ENCODE peak calls at places on chromosomes 12 and 14, in eight cellular contexts. One of them, this sample, is unnamed.
A peak's percentile ranks its signal among the peaks of the same experiment; 100 is the strongest.

GRCh38 chr14:104774453-104775072 is 21.0 kb downstream of the AKT1 start:
- DNase-seq in fibroblast of lung: no peak
- DNase-seq in endothelial cell: no peak
- DNase-seq in GM06990: no peak
- DNase-seq in CD4-positive, alpha-beta T cell: no peak
- DNase-seq in prostate gland: peak; percentile 81
- DNase-seq in HFF-Myc: no peak
- DNase-seq in pancreas: peak; percentile 80
- DNase-seq in this sample: peak; percentile 55

GRCh38 chr12:63348544-63348943 is 197.5 kb upstream of the AVPR1A start:
- DNase-seq in fibroblast of lung: no peak
- DNase-seq in endothelial cell: no peak
- DNase-seq in GM06990: no peak
- DNase-seq in CD4-positive, alpha-beta T cell: no peak
- DNase-seq in prostate gland: no peak
- DNase-seq in HFF-Myc: no peak
- DNase-seq in pancreas: no peak
- DNase-seq in this sample: no peak

GRCh38 chr14:39247256-39247655 is 13.5 kb downstream of the MIA2 start:
- DNase-seq in fibroblast of lung: peak; percentile 92
- DNase-seq in endothelial cell: no peak
- DNase-seq in GM06990: no peak
- DNase-seq in CD4-positive, alpha-beta T cell: no peak
- DNase-seq in prostate gland: no peak
- DNase-seq in HFF-Myc: no peak
- DNase-seq in pancreas: no peak
- DNase-seq in this sample: no peak

GRCh38 chr12:62767946-62768345 is 167.0 kb downstream of the PPM1H start:
- DNase-seq in fibroblast of lung: peak; percentile 52
- DNase-seq in endothelial cell: no peak
- DNase-seq in GM06990: no peak
- DNase-seq in CD4-positive, alpha-beta T cell: no peak
- DNase-seq in prostate gland: no peak
- DNase-seq in HFF-Myc: no peak
- DNase-seq in pancreas: no peak
- DNase-seq in this sample: no peak

GRCh38 chr14:80942158-80942738 is 710 bp upstream of the CEP128 start:
- DNase-seq in fibroblast of lung: no peak
- DNase-seq in endothelial cell: no peak
- DNase-seq in GM06990: no peak
- DNase-seq in CD4-positive, alpha-beta T cell: no peak
- DNase-seq in prostate gland: no peak
- DNase-seq in HFF-Myc: no peak
- DNase-seq in pancreas: no peak
- DNase-seq in this sample: no peak

GRCh38 chr14:59254911-59255545 is 66.6 kb downstream of the DAAM1 start:
- DNase-seq in fibroblast of lung: peak; percentile 76
- DNase-seq in endothelial cell: no peak
- DNase-seq in GM06990: no peak
- DNase-seq in CD4-positive, alpha-beta T cell: no peak
- DNase-seq in prostate gland: no peak
- DNase-seq in HFF-Myc: no peak
- DNase-seq in pancreas: no peak
- DNase-seq in this sample: no peak

GRCh38 chr12:87704374-87704773 is 324.8 kb downstream of the C12orf50 start:
- DNase-seq in fibroblast of lung: no peak
- DNase-seq in endothelial cell: no peak
- DNase-seq in GM06990: no peak
- DNase-seq in CD4-positive, alpha-beta T cell: no peak
- DNase-seq in prostate gland: no peak
- DNase-seq in HFF-Myc: no peak
- DNase-seq in pancreas: no peak
- DNase-seq in this sample: no peak

GRCh38 chr12:39357046-39357445 is 85.9 kb downstream of the KIF21A start:
- DNase-seq in fibroblast of lung: no peak
- DNase-seq in endothelial cell: no peak
- DNase-seq in GM06990: no peak
- DNase-seq in CD4-positive, alpha-beta T cell: no peak
- DNase-seq in prostate gland: no peak
- DNase-seq in HFF-Myc: no peak
- DNase-seq in pancreas: no peak
- DNase-seq in this sample: no peak

GRCh38 chr12:46378530-46378929 is 6.0 kb upstream of the SLC38A2 start:
- DNase-seq in fibroblast of lung: no peak
- DNase-seq in endothelial cell: no peak
- DNase-seq in GM06990: no peak
- DNase-seq in CD4-positive, alpha-beta T cell: no peak
- DNase-seq in prostate gland: no peak
- DNase-seq in HFF-Myc: no peak
- DNase-seq in pancreas: no peak
- DNase-seq in this sample: no peak

GRCh38 chr12:117587646-117588287 is 226.3 kb upstream of the NOS1 start:
- DNase-seq in fibroblast of lung: peak; percentile 9
- DNase-seq in endothelial cell: peak; percentile 73
- DNase-seq in GM06990: no peak
- DNase-seq in CD4-positive, alpha-beta T cell: no peak
- DNase-seq in prostate gland: peak; percentile 50
- DNase-seq in HFF-Myc: no peak
- DNase-seq in pancreas: peak; percentile 17
- DNase-seq in this sample: peak; percentile 41

GRCh38 chr14:21136024-21136423 is 19.8 kb downstream of the OR5AU1 start:
- DNase-seq in fibroblast of lung: peak; percentile 11
- DNase-seq in endothelial cell: no peak
- DNase-seq in GM06990: no peak
- DNase-seq in CD4-positive, alpha-beta T cell: no peak
- DNase-seq in prostate gland: no peak
- DNase-seq in HFF-Myc: no peak
- DNase-seq in pancreas: no peak
- DNase-seq in this sample: no peak

GRCh38 chr12:123896786-123897185 is 75.8 kb downstream of the CCDC92 start:
- DNase-seq in fibroblast of lung: no peak
- DNase-seq in endothelial cell: no peak
- DNase-seq in GM06990: no peak
- DNase-seq in CD4-positive, alpha-beta T cell: no peak
- DNase-seq in prostate gland: no peak
- DNase-seq in HFF-Myc: peak; percentile 44
- DNase-seq in pancreas: no peak
- DNase-seq in this sample: no peak

GRCh38 chr14:77458249-77458950 is 507 bp downstream of the AHSA1 start:
- DNase-seq in fibroblast of lung: peak; percentile 36
- DNase-seq in endothelial cell: peak; percentile 31
- DNase-seq in GM06990: no peak
- DNase-seq in CD4-positive, alpha-beta T cell: no peak
- DNase-seq in prostate gland: peak; percentile 7
- DNase-seq in HFF-Myc: no peak
- DNase-seq in pancreas: peak; percentile 14
- DNase-seq in this sample: no peak

DNA sequence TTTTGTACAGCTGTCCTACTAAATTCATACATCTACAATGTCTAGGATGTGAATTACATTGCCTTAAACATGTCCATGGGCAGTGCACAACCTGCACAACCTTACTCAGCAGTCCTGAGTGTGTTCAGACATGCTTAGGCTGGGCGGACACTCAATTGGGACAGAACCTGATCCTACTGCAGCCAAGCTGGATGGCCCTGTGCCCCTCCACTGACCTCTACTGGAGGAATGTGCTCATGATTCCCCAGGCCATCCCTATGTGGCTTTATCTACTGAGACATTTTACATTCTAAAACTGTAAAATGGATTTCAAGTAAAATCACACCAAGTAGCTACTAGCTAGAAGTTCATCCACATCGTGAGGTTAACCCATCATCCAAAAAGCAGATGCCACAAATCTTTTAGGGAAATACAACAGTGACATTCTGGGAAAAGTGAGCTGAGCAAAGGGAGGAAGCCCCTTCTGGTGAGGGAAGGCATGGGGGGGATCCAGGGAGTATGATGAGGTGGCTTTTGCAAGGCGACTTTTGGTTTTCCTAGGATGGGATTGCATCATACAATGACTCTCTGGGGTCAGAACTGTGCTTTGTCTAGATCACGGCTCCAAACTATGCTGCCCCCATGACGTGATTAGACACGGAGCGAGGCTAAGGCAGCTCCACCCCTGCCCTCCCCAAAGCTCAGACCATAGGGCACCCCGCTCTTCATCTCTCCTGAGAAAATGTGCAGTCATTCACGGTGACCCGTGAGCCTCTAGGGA is 911.7 kb upstream of the TMEM132C start:
- DNase-seq in fibroblast of lung: peak; percentile 11
- DNase-seq in endothelial cell: no peak
- DNase-seq in GM06990: no peak
- DNase-seq in CD4-positive, alpha-beta T cell: no peak
- DNase-seq in prostate gland: no peak
- DNase-seq in HFF-Myc: no peak
- DNase-seq in pancreas: no peak
- DNase-seq in this sample: no peak
- TF ChIP-seq CTCF in fibroblast of lung: no peak
- TF ChIP-seq CTCF in endothelial cell: no peak
- TF ChIP-seq CTCF in GM06990: peak; percentile 33
- TF ChIP-seq CTCF in CD4-positive, alpha-beta T cell: no peak
- TF ChIP-seq CTCF in prostate gland: no peak
- TF ChIP-seq CTCF in HFF-Myc: peak; percentile 41
- TF ChIP-seq CTCF in pancreas: no peak
- TF ChIP-seq CTCF in this sample: no peak

DNA sequence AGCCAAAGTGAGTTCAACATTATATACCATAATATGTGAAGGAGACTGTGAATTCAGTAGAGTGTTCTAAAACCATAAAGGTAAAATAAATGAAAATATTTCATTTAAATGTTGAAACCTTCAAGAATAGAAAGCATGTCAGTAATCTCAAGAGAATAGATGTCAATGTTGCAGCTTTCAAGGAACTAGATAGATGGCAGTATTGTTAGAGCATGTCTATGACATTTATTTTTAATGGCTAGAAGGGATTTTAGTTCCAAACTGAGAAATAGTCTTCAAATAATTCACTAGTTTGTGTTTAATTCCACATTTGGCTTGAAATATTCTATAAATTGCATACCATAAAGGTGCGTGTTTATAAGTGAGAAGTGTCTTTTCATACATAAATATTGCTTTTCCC is 326.5 kb downstream of the FLRT2 start:
- DNase-seq in fibroblast of lung: no peak
- DNase-seq in endothelial cell: no peak
- DNase-seq in GM06990: no peak
- DNase-seq in CD4-positive, alpha-beta T cell: no peak
- DNase-seq in prostate gland: no peak
- DNase-seq in HFF-Myc: no peak
- DNase-seq in pancreas: no peak
- DNase-seq in this sample: no peak
- TF ChIP-seq CTCF in fibroblast of lung: peak; percentile 44
- TF ChIP-seq CTCF in endothelial cell: no peak
- TF ChIP-seq CTCF in GM06990: no peak
- TF ChIP-seq CTCF in CD4-positive, alpha-beta T cell: no peak
- TF ChIP-seq CTCF in prostate gland: no peak
- TF ChIP-seq CTCF in HFF-Myc: no peak
- TF ChIP-seq CTCF in pancreas: no peak
- TF ChIP-seq CTCF in this sample: no peak

GRCh38 chr12:108610336-108610815 is 12.5 kb upstream of the TMEM119 start:
- DNase-seq in fibroblast of lung: no peak
- DNase-seq in endothelial cell: no peak
- DNase-seq in GM06990: no peak
- DNase-seq in CD4-positive, alpha-beta T cell: no peak
- DNase-seq in prostate gland: no peak
- DNase-seq in HFF-Myc: no peak
- DNase-seq in pancreas: no peak
- DNase-seq in this sample: peak; percentile 11

GRCh38 chr12:108612788-108613282 is 15.0 kb upstream of the TMEM119 start:
- DNase-seq in fibroblast of lung: peak; percentile 47
- DNase-seq in endothelial cell: no peak
- DNase-seq in GM06990: no peak
- DNase-seq in CD4-positive, alpha-beta T cell: no peak
- DNase-seq in prostate gland: no peak
- DNase-seq in HFF-Myc: no peak
- DNase-seq in pancreas: no peak
- DNase-seq in this sample: peak; percentile 36

GRCh38 chr12:108610856-108611605 is 13.1 kb upstream of the TMEM119 start:
- DNase-seq in fibroblast of lung: no peak
- DNase-seq in endothelial cell: no peak
- DNase-seq in GM06990: no peak
- DNase-seq in CD4-positive, alpha-beta T cell: no peak
- DNase-seq in prostate gland: no peak
- DNase-seq in HFF-Myc: no peak
- DNase-seq in pancreas: no peak
- DNase-seq in this sample: no peak

GRCh38 chr12:108613548-108613947 is 15.7 kb upstream of the TMEM119 start:
- DNase-seq in fibroblast of lung: no peak
- DNase-seq in endothelial cell: no peak
- DNase-seq in GM06990: no peak
- DNase-seq in CD4-positive, alpha-beta T cell: no peak
- DNase-seq in prostate gland: no peak
- DNase-seq in HFF-Myc: no peak
- DNase-seq in pancreas: no peak
- DNase-seq in this sample: peak; percentile 55

GRCh38 chr12:108611884-108612415 is 14.1 kb upstream of the TMEM119 start:
- DNase-seq in fibroblast of lung: peak; percentile 97
- DNase-seq in endothelial cell: peak; percentile 68
- DNase-seq in GM06990: no peak
- DNase-seq in CD4-positive, alpha-beta T cell: peak; percentile 32
- DNase-seq in prostate gland: no peak
- DNase-seq in HFF-Myc: no peak
- DNase-seq in pancreas: no peak
- DNase-seq in this sample: no peak
- TF ChIP-seq CTCF in fibroblast of lung: peak; percentile 53
- TF ChIP-seq CTCF in endothelial cell: peak; percentile 65
- TF ChIP-seq CTCF in GM06990: peak; percentile 39
- TF ChIP-seq CTCF in CD4-positive, alpha-beta T cell: peak; percentile 55
- TF ChIP-seq CTCF in prostate gland: no peak
- TF ChIP-seq CTCF in HFF-Myc: peak; percentile 65
- TF ChIP-seq CTCF in pancreas: no peak
- TF ChIP-seq CTCF in this sample: peak; percentile 37

GRCh38 chr12:65305346-65305950 is 27.0 kb downstream of the MSRB3 start:
- DNase-seq in fibroblast of lung: no peak
- DNase-seq in endothelial cell: no peak
- DNase-seq in GM06990: no peak
- DNase-seq in CD4-positive, alpha-beta T cell: no peak
- DNase-seq in prostate gland: no peak
- DNase-seq in HFF-Myc: no peak
- DNase-seq in pancreas: no peak
- DNase-seq in this sample: no peak

GRCh38 chr12:65300067-65300466 is 21.6 kb downstream of the MSRB3 start:
- DNase-seq in fibroblast of lung: no peak
- DNase-seq in endothelial cell: no peak
- DNase-seq in GM06990: no peak
- DNase-seq in CD4-positive, alpha-beta T cell: no peak
- DNase-seq in prostate gland: no peak
- DNase-seq in HFF-Myc: no peak
- DNase-seq in pancreas: no peak
- DNase-seq in this sample: no peak

GRCh38 chr12:65302891-65303290 is 24.4 kb downstream of the MSRB3 start:
- DNase-seq in fibroblast of lung: no peak
- DNase-seq in endothelial cell: no peak
- DNase-seq in GM06990: no peak
- DNase-seq in CD4-positive, alpha-beta T cell: no peak
- DNase-seq in prostate gland: no peak
- DNase-seq in HFF-Myc: no peak
- DNase-seq in pancreas: no peak
- DNase-seq in this sample: no peak

GRCh38 chr12:65296503-65297265 is 18.2 kb downstream of the MSRB3 start:
- DNase-seq in fibroblast of lung: no peak
- DNase-seq in endothelial cell: no peak
- DNase-seq in GM06990: no peak
- DNase-seq in CD4-positive, alpha-beta T cell: no peak
- DNase-seq in prostate gland: no peak
- DNase-seq in HFF-Myc: no peak
- DNase-seq in pancreas: no peak
- DNase-seq in this sample: no peak

GRCh38 chr12:65300679-65301349 is 22.3 kb downstream of the MSRB3 start:
- DNase-seq in fibroblast of lung: peak; percentile 28
- DNase-seq in endothelial cell: peak; percentile 40
- DNase-seq in GM06990: no peak
- DNase-seq in CD4-positive, alpha-beta T cell: no peak
- DNase-seq in prostate gland: no peak
- DNase-seq in HFF-Myc: no peak
- DNase-seq in pancreas: no peak
- DNase-seq in this sample: no peak
- TF ChIP-seq CTCF in fibroblast of lung: peak; percentile 58
- TF ChIP-seq CTCF in endothelial cell: peak; percentile 74
- TF ChIP-seq CTCF in GM06990: peak; percentile 24
- TF ChIP-seq CTCF in CD4-positive, alpha-beta T cell: no peak
- TF ChIP-seq CTCF in prostate gland: no peak
- TF ChIP-seq CTCF in HFF-Myc: peak; percentile 56
- TF ChIP-seq CTCF in pancreas: no peak
- TF ChIP-seq CTCF in this sample: no peak

This sample was measured in left lung.